ENCODE peak calls at places on chromosomes 12 and 14, in nine cellular contexts. A is ACHN; J is activated T-cell treated with anti-CD3 and anti-CD28 coated beads, Interleukin-2, amount 50 U/mL, for 72 hours; Q is T-helper 9 cell; N is left ventricle myocardium superior; S is T-helper 2 cell; V is naive thymus-derived CD8-positive, alpha-beta T cell; F is fibroblast of the aortic adventitia; Y is NCI-H2081. W is an unnamed sample.

GRCh38 chr12:25004447-25004846 is 55.5 kb upstream of the BCAT1 start:
- DNase-seq in N (no peak), J (no peak), V (no peak), Q (no peak), Y (no peak), F (no peak), A (no peak), S (no peak), W (no peak)

GRCh38 chr12:92363295-92364146 is 217.9 kb upstream of the BTG1 start:
- DNase-seq in Q (peak; percentile 14), N (peak; percentile 61), F (peak; percentile 17), Y (no peak), J (peak; percentile 36), A (no peak), S (no peak), V (peak; percentile 21), W (no peak)

GRCh38 chr14:95208598-95208997 is 51.3 kb upstream of the DICER1 start:
- DNase-seq in Y (no peak), N (no peak), F (no peak), A (no peak), Q (no peak), J (no peak), V (no peak), S (no peak), W (no peak)

GRCh38 chr14:75429562-75429961 is 1.7 kb downstream of the JDP2 start:
- DNase-seq in F (no peak), S (no peak), V (no peak), Q (no peak), A (no peak), Y (no peak), N (no peak), J (no peak), W (no peak)

GRCh38 chr12:115761784-115762183 is 515.7 kb downstream of the MED13L start:
- DNase-seq in F (no peak), A (no peak), Y (no peak), N (no peak), Q (no peak), S (no peak), V (no peak), J (no peak), W (no peak)

GRCh38 chr12:125579916-125580315 is 514.7 kb downstream of the AACS start:
- DNase-seq in V (no peak), F (no peak), A (no peak), Y (no peak), N (no peak), Q (no peak), J (no peak), S (no peak), W (no peak)

GRCh38 chr12:31471061-31471460 is 119.9 kb downstream of the DENND5B start:
- DNase-seq in N (no peak), S (no peak), Y (no peak), J (no peak), F (no peak), Q (no peak), V (no peak), A (no peak), W (no peak)

GRCh38 chr12:52395761-52396434 is 10.2 kb downstream of the KRT82 start:
- DNase-seq in J (peak; percentile 5), Q (no peak), Y (peak; percentile 12), F (peak; percentile 8), V (no peak), N (peak; percentile 60), A (peak; percentile 30), S (no peak), W (no peak)

GRCh38 chr14:81337073-81337472 is 63.1 kb downstream of the STON2 start:
- DNase-seq in Q (no peak), A (no peak), N (no peak), Y (no peak), J (no peak), S (no peak), V (no peak), F (no peak), W (no peak)

GRCh38 chr12:65823481-65824313 is 586 bp upstream of the HMGA2 start:
- DNase-seq in Q (no peak), S (no peak), F (peak; percentile 53), Y (no peak), N (peak; percentile 56), J (peak; percentile 9), A (peak; percentile 86), V (no peak), W (no peak)

GRCh38 chr12:1307796-1308195 is 286.6 kb downstream of the FBXL14 start:
- DNase-seq in J (no peak), S (no peak), A (no peak), V (no peak), F (no peak), N (no peak), Q (no peak), Y (no peak), W (no peak)

GRCh38 chr12:13504074-13504473 is 307.5 kb downstream of the EMP1 start:
- DNase-seq in S (no peak), V (no peak), N (no peak), Y (no peak), A (no peak), F (peak; percentile 22), Q (no peak), J (no peak), W (no peak)

GRCh38 chr14:99724196-99724891 is 40.2 kb downstream of the CYP46A1 start:
- DNase-seq in V (no peak), F (no peak), Q (no peak), Y (no peak), S (no peak), J (no peak), A (no peak), N (no peak), W (no peak)

GRCh38 chr12:132803883-132804282 is 24.8 kb downstream of the GOLGA3 start:
- DNase-seq in A (no peak), F (peak; percentile 7), S (no peak), N (peak; percentile 69), J (no peak), Y (no peak), V (no peak), Q (no peak), W (no peak)

GRCh38 chr14:76473381-76474263 is 97.7 kb downstream of the ESRRB start:
- DNase-seq in J (no peak), S (no peak), Y (no peak), A (no peak), V (no peak), N (peak; percentile 68), F (peak; percentile 16), Q (no peak), W (peak; percentile 17)

GRCh38 chr12:12684375-12685106 is 11.4 kb downstream of the GPR19 start:
- DNase-seq in V (no peak), S (no peak), F (peak; percentile 58), N (peak; percentile 43), Q (no peak), A (peak; percentile 61), J (no peak), Y (peak; percentile 94), W (peak; percentile 27)

GRCh38 chr14:105926415-105927093 is 400.2 kb downstream of the TMEM121 start:
- DNase-seq in N (peak; percentile 17), F (no peak), Y (no peak), S (no peak), Q (no peak), J (no peak), A (no peak), V (no peak), W (no peak)

GRCh38 chr12:58011676-58012075 is 70.3 kb downstream of the ATP23 start:
- DNase-seq in V (no peak), N (no peak), S (no peak), Q (no peak), Y (no peak), J (no peak), A (no peak), F (no peak), W (no peak)

GRCh38 chr14:52759145-52759544 is 29.2 kb downstream of the STYX start:
- DNase-seq in F (no peak), N (no peak), Q (no peak), A (no peak), S (no peak), Y (no peak), V (no peak), J (no peak), W (no peak)

GRCh38 chr14:97298331-97298730 is 501.1 kb downstream of the VRK1 start:
- DNase-seq in N (no peak), J (no peak), Y (no peak), A (no peak), F (no peak), Q (no peak), S (no peak), V (no peak), W (no peak)

GRCh38 chr12:51071663-51072062 is 11.7 kb downstream of the CSRNP2 start:
- DNase-seq in V (no peak), N (no peak), F (no peak), S (no peak), J (no peak), A (no peak), Q (no peak), Y (no peak), W (no peak)

GRCh38 chr12:25052191-25053020 is 103.5 kb upstream of the BCAT1 start:
- DNase-seq in Y (no peak), F (peak; percentile 31), Q (peak; percentile 13), S (no peak), V (peak; percentile 15), A (no peak), N (no peak), J (peak; percentile 47), W (no peak)

GRCh38 chr12:127393896-127394295 is 873.1 kb upstream of the TMEM132C start:
- DNase-seq in N (no peak), A (peak; percentile 57), V (no peak), J (no peak), F (peak; percentile 65), S (no peak), Y (no peak), Q (no peak), W (no peak)

W was measured in NCI-H2107.